ENCODE peak calls at places on chromosomes 16 and 17, in four cellular contexts. B is cardiac muscle cell, A is left ventricle myocardium inferior, H is fibroblast of lung. F is an unnamed sample. For H3K9me3, the result is how much of the 10 kb centered on the place peaks cover.

GRCh38 chr17:50201226-50201854 is at the start of gene COL1A1:
- DNase-seq in B (peak), A (peak), H (peak), F (no peak)

GRCh38 chr17:81345211-81346089 is 49.8 kb upstream of the BAHCC1 start:
- DNase-seq in H (peak), A (peak), B (peak), F (peak)

GRCh38 chr16:24844101-24845030 is 1.4 kb upstream of the SLC5A11 start:
- DNase-seq in H (no peak), A (no peak), B (no peak), F (peak)

GRCh38 chr16:19212059-19212458 is 44.0 kb downstream of the SYT17 start:
- DNase-seq in H (no peak), A (no peak), B (no peak), F (no peak)

GRCh38 chr17:7798839-7799238 is 35.2 kb upstream of the KDM6B start:
- DNase-seq in H (no peak), B (no peak), A (no peak), F (no peak)

GRCh38 chr17:7654832-7655540 is 4.3 kb downstream of the ATP1B2 start:
- DNase-seq in B (no peak), A (no peak), H (no peak), F (peak)

GRCh38 chr16:87017388-87018012 is 299.7 kb downstream of the C16orf95 start:
- DNase-seq in B (no peak), H (peak), A (no peak), F (no peak)

GRCh38 chr16:24045641-24046040 is 209.9 kb downstream of the PRKCB start:
- DNase-seq in H (no peak), B (peak), A (no peak), F (peak)

GRCh38 chr16:30524575-30525571 is 1.5 kb downstream of the ZNF768 start:
- DNase-seq in B (no peak), H (no peak), A (no peak), F (no peak)

GRCh38 chr16:85451646-85452363 is 161.3 kb upstream of the GSE1 start:
- DNase-seq in H (no peak), A (no peak), B (no peak), F (peak)
- H3K4me3 ChIP-seq in H (no peak), A (no peak), B (no peak), F (peak)

DNA sequence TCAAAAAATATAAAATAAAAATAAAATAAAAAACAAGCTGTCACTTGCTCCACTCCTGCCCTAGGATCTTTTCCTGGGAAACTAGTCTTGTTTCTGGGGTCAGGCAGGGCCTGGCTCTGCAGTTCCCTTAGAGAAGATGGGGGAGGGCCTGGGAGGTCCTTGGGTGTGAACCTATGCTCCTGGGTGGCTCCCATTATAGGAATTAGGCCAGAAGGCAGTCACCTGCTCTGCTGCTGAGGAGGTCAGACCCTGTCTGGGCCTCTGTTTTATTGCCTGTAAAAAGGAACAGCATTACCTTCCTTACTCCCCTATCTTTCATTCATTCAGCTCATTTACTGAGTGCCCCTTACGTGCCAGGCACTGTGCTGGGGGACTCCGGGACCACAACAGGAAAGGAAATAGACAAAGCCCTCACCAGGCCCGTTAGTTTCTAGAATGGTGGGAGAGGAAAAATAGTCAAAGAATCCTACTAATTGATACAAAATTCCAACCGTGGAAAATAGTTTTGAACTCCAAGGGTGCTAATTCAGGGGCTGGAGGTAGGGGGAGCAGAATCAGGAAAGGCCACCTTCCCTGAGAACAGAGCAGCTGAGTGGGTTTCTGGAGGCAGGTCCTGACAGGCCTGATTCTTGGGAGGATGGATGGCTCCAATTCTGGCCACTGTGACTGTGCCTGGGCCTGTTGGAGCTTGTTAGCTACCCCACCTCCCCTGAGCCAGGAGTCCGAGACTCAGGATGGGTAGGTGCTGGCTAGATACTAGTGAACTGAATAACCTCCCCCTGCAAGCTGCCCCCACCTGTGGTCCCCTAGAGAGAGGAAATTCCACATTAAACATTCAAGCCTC is 1.3 kb upstream of the SLC46A1 start:
- DNase-seq in H (no peak), B (peak), A (no peak), F (peak)
- TF ChIP-seq CTCF in H (no peak), B (no peak), A (no peak), F (peak)

GRCh38 chr16:35440875-35441274 is 1981.5 kb downstream of the TP53TG3F start:
- DNase-seq in H (no peak), A (no peak), B (no peak), F (no peak)
- H3K9me3 ChIP-seq in H (under half), A (under half), B (under half), F (under half)

DNA sequence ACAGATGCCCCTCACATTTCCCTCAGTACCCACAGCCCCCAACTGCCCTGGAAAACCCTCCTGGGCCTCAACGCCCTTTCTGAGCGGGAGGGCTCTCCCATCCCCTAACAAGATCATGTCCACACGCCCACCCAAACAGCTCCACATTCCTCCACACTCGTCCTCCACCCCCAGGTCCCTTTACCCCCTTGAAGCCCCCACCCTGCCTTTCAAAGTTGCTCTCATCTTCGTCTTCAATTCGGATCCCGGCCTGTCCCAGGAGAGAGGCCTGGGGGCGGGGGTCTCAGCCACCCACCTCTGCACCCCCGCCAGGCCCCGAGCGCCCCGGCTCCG is 14.3 kb downstream of the HOXB4 start:
- DNase-seq in H (no peak), A (no peak), B (no peak), F (no peak)
- H3K4me3 ChIP-seq in H (peak), A (peak), B (peak), F (no peak)

DNA sequence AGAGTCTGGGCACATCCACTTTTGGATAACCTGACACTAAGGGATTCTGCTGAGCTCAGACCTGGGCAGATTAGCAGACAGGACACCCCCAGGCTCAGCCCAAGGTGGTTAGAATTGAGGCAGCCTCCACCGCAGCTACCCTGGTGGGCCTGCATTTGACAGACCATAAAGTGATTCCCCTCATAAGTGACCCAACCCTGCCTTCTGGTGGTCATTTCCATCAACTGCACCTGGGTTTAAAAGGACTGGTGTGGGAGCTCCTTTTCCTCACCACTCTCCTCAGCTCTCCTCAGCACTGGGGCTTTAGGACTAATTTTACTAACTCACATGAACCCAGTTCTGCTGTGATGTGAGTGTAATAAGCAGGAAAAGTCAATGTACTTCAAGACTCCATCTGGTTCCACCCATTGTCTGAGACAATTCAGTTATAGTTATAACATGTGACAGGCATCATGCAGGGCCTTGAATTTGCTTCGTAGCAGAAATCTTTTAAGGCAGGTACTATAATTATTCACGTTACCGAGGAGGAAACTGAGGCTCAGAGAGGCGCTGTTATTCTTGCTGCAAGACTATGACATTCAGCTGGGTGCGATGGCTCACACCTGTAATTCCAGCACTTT is 42.5 kb downstream of the MYH3 start:
- DNase-seq in A (no peak), H (peak), B (peak), F (peak)
- TF ChIP-seq CTCF in A (peak), H (peak), B (peak), F (peak)

DNA sequence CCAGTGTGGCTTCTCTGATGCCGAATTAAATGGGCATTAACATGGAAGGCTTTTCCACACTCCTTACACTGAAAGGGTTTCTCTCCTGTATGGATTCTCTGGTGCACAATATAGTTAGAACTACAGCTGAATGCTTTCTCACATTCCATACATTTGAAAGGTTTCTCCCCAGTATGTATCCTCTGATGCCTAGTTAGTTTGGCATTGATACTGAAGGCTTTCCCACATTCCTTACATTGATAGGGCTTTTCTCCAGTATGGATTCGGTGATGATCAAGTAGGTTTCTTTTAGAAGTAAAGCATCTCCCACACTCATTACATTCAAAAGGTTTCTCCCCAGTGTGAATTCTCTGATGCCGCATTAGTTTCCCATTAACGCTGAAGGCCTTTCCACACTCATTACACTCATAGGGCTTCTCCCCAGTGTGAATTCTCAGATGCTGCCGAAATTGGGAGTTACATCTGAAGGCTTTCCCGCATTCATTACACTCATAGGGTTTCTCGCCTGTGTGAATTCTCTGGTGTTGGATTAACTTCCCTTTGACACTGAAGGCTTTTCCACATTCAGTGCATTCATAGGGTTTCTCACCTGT is 6.5 kb upstream of the TLE7 start:
- DNase-seq in A (no peak), B (no peak), H (no peak), F (no peak)
- H3K9me3 ChIP-seq in A (half or more), B (under half), H (under half), F (under half)

GRCh38 chr17:69577098-69577497 is 162.6 kb downstream of the MAP2K6 start:
- DNase-seq in A (no peak), H (no peak), B (no peak), F (no peak)

GRCh38 chr17:69575346-69575761 is 160.9 kb downstream of the MAP2K6 start:
- DNase-seq in H (peak), B (no peak), A (no peak), F (peak)

GRCh38 chr17:69572747-69573146 is 158.2 kb downstream of the MAP2K6 start:
- DNase-seq in H (no peak), B (no peak), A (no peak), F (no peak)

GRCh38 chr17:69574257-69575197 is 160.0 kb downstream of the MAP2K6 start:
- DNase-seq in A (no peak), H (peak), B (no peak), F (no peak)

GRCh38 chr17:69573396-69573795 is 158.9 kb downstream of the MAP2K6 start:
- DNase-seq in B (no peak), H (no peak), A (no peak), F (no peak)
- H3K4me3 ChIP-seq in B (no peak), H (no peak), A (no peak), F (no peak)

DNA sequence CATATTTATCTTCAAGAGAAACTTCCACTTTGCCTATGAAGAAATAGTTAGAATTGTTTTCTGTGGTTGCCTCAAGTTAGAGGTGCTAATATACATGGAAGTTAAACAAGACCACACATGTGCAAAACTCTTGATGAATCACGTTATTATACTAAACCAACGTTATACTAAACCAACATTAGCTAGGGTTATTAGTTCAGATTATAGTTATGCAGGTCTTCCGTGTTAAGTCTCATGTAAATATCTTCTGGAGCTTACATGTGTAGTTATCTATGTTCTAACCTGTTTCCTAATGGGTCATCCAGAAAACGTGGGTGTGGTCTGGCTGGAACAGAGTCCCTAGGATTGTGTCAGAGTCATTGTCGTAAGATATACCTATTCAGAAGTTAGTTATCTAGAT is 111.3 kb downstream of the RBFOX1 start:
- DNase-seq in A (no peak), H (no peak), B (no peak), F (no peak)
- TF ChIP-seq CTCF in A (no peak), H (no peak), B (no peak), F (no peak)

F was measured in WERI-Rb-1.